ENCODE peak calls at places on chromosomes 11 and 22, in ten cellular contexts. One of them, this sample, is unnamed.

GRCh38 chr11:68889948-68890446 is 13.6 kb downstream of the MRPL21 start:
- DNase-seq in PC-3: no peak
- DNase-seq in AG04449: peak
- DNase-seq in prostate gland: no peak
- DNase-seq in dorsolateral prefrontal cortex: no peak
- DNase-seq in uterus: peak
- DNase-seq in HCT116: no peak
- DNase-seq in tibial artery: peak
- DNase-seq in WERI-Rb-1: peak
- DNase-seq in pancreas: no peak
- DNase-seq in this sample: peak

GRCh38 chr11:11512090-11512489 is 109.7 kb downstream of the GALNT18 start:
- DNase-seq in dorsolateral prefrontal cortex: no peak
- DNase-seq in PC-3: no peak
- DNase-seq in prostate gland: no peak
- DNase-seq in uterus: no peak
- DNase-seq in tibial artery: no peak
- DNase-seq in HCT116: no peak
- DNase-seq in AG04449: no peak
- DNase-seq in WERI-Rb-1: no peak
- DNase-seq in pancreas: no peak
- DNase-seq in this sample: no peak

GRCh38 chr11:4982678-4983077 is 12.0 kb upstream of the OR51L1 start:
- DNase-seq in WERI-Rb-1: no peak
- DNase-seq in prostate gland: no peak
- DNase-seq in dorsolateral prefrontal cortex: no peak
- DNase-seq in AG04449: no peak
- DNase-seq in PC-3: no peak
- DNase-seq in uterus: no peak
- DNase-seq in HCT116: no peak
- DNase-seq in tibial artery: no peak
- DNase-seq in pancreas: no peak
- DNase-seq in this sample: no peak

GRCh38 chr22:23850136-23850611 is 7.5 kb upstream of the SLC2A11 start:
- DNase-seq in PC-3: no peak
- DNase-seq in WERI-Rb-1: no peak
- DNase-seq in dorsolateral prefrontal cortex: no peak
- DNase-seq in uterus: no peak
- DNase-seq in HCT116: no peak
- DNase-seq in prostate gland: no peak
- DNase-seq in tibial artery: no peak
- DNase-seq in AG04449: no peak
- DNase-seq in pancreas: no peak
- DNase-seq in this sample: no peak

GRCh38 chr11:84384637-84385227 is 1098.6 kb upstream of the CCDC90B start:
- DNase-seq in AG04449: peak
- DNase-seq in pancreas: peak
- DNase-seq in PC-3: peak
- DNase-seq in tibial artery: peak
- DNase-seq in prostate gland: peak
- DNase-seq in uterus: no peak
- DNase-seq in HCT116: no peak
- DNase-seq in WERI-Rb-1: peak
- DNase-seq in dorsolateral prefrontal cortex: peak
- DNase-seq in this sample: peak

GRCh38 chr11:16337421-16338213 is 18.7 kb downstream of the SOX6 start:
- DNase-seq in AG04449: no peak
- DNase-seq in WERI-Rb-1: no peak
- DNase-seq in tibial artery: no peak
- DNase-seq in pancreas: no peak
- DNase-seq in prostate gland: no peak
- DNase-seq in HCT116: no peak
- DNase-seq in uterus: no peak
- DNase-seq in PC-3: no peak
- DNase-seq in dorsolateral prefrontal cortex: no peak
- DNase-seq in this sample: no peak

GRCh38 chr11:61533401-61533800 is 24.9 kb downstream of the LRRC10B start:
- DNase-seq in dorsolateral prefrontal cortex: no peak
- DNase-seq in AG04449: no peak
- DNase-seq in prostate gland: peak
- DNase-seq in uterus: no peak
- DNase-seq in WERI-Rb-1: no peak
- DNase-seq in HCT116: no peak
- DNase-seq in tibial artery: no peak
- DNase-seq in pancreas: no peak
- DNase-seq in PC-3: peak
- DNase-seq in this sample: no peak

GRCh38 chr11:66880484-66881211 is 23.8 kb downstream of the LRFN4 start:
- DNase-seq in tibial artery: no peak
- DNase-seq in WERI-Rb-1: no peak
- DNase-seq in dorsolateral prefrontal cortex: peak
- DNase-seq in uterus: no peak
- DNase-seq in pancreas: no peak
- DNase-seq in PC-3: peak
- DNase-seq in prostate gland: peak
- DNase-seq in HCT116: no peak
- DNase-seq in AG04449: no peak
- DNase-seq in this sample: no peak

GRCh38 chr11:72970557-72971118 is 156.4 kb downstream of the ATG16L2 start:
- DNase-seq in PC-3: no peak
- DNase-seq in AG04449: no peak
- DNase-seq in WERI-Rb-1: no peak
- DNase-seq in HCT116: no peak
- DNase-seq in dorsolateral prefrontal cortex: no peak
- DNase-seq in uterus: no peak
- DNase-seq in pancreas: no peak
- DNase-seq in prostate gland: no peak
- DNase-seq in tibial artery: no peak
- DNase-seq in this sample: no peak

GRCh38 chr11:67499808-67500793 is 5.1 kb downstream of the PITPNM1 start:
- DNase-seq in WERI-Rb-1: no peak
- DNase-seq in AG04449: no peak
- DNase-seq in dorsolateral prefrontal cortex: no peak
- DNase-seq in PC-3: no peak
- DNase-seq in prostate gland: no peak
- DNase-seq in uterus: no peak
- DNase-seq in pancreas: no peak
- DNase-seq in tibial artery: no peak
- DNase-seq in HCT116: no peak
- DNase-seq in this sample: no peak

GRCh38 chr11:115324569-115325432 is 179.4 kb downstream of the CADM1 start:
- DNase-seq in HCT116: no peak
- DNase-seq in pancreas: no peak
- DNase-seq in uterus: peak
- DNase-seq in PC-3: peak
- DNase-seq in prostate gland: peak
- DNase-seq in WERI-Rb-1: peak
- DNase-seq in dorsolateral prefrontal cortex: no peak
- DNase-seq in AG04449: no peak
- DNase-seq in tibial artery: no peak
- DNase-seq in this sample: peak

GRCh38 chr11:34749666-34750659 is 129.1 kb downstream of the EHF start:
- DNase-seq in dorsolateral prefrontal cortex: no peak
- DNase-seq in WERI-Rb-1: no peak
- DNase-seq in tibial artery: peak
- DNase-seq in uterus: no peak
- DNase-seq in PC-3: peak
- DNase-seq in prostate gland: peak
- DNase-seq in pancreas: no peak
- DNase-seq in AG04449: peak
- DNase-seq in HCT116: no peak
- DNase-seq in this sample: peak

GRCh38 chr11:129840236-129840635 is 24.6 kb downstream of the TMEM45B start:
- DNase-seq in tibial artery: no peak
- DNase-seq in pancreas: no peak
- DNase-seq in HCT116: no peak
- DNase-seq in PC-3: peak
- DNase-seq in uterus: no peak
- DNase-seq in dorsolateral prefrontal cortex: no peak
- DNase-seq in prostate gland: no peak
- DNase-seq in WERI-Rb-1: no peak
- DNase-seq in AG04449: no peak
- DNase-seq in this sample: no peak

GRCh38 chr22:38860291-38861169 is 11.5 kb downstream of the CBX6 start:
- DNase-seq in AG04449: no peak
- DNase-seq in pancreas: no peak
- DNase-seq in PC-3: no peak
- DNase-seq in prostate gland: no peak
- DNase-seq in WERI-Rb-1: peak
- DNase-seq in HCT116: no peak
- DNase-seq in uterus: no peak
- DNase-seq in tibial artery: peak
- DNase-seq in dorsolateral prefrontal cortex: no peak
- DNase-seq in this sample: no peak

GRCh38 chr11:43924112-43924855 is 18.2 kb upstream of the C11orf96 start:
- DNase-seq in PC-3: no peak
- DNase-seq in pancreas: no peak
- DNase-seq in HCT116: no peak
- DNase-seq in uterus: peak
- DNase-seq in tibial artery: peak
- DNase-seq in AG04449: no peak
- DNase-seq in dorsolateral prefrontal cortex: no peak
- DNase-seq in WERI-Rb-1: no peak
- DNase-seq in prostate gland: no peak
- DNase-seq in this sample: no peak

GRCh38 chr11:57681168-57681567 is 13.3 kb downstream of the ZDHHC5 start:
- DNase-seq in uterus: no peak
- DNase-seq in prostate gland: no peak
- DNase-seq in HCT116: no peak
- DNase-seq in tibial artery: no peak
- DNase-seq in PC-3: no peak
- DNase-seq in WERI-Rb-1: peak
- DNase-seq in pancreas: no peak
- DNase-seq in dorsolateral prefrontal cortex: no peak
- DNase-seq in AG04449: no peak
- DNase-seq in this sample: no peak

GRCh38 chr11:73379189-73379880 is 3.1 kb downstream of the RELT start:
- DNase-seq in WERI-Rb-1: no peak
- DNase-seq in PC-3: peak
- DNase-seq in tibial artery: no peak
- DNase-seq in HCT116: no peak
- DNase-seq in uterus: no peak
- DNase-seq in AG04449: no peak
- DNase-seq in dorsolateral prefrontal cortex: no peak
- DNase-seq in pancreas: peak
- DNase-seq in prostate gland: peak
- DNase-seq in this sample: no peak

GRCh38 chr11:45881708-45882368 is 3.6 kb upstream of the MAPK8IP1 start:
- DNase-seq in uterus: no peak
- DNase-seq in pancreas: peak
- DNase-seq in prostate gland: no peak
- DNase-seq in dorsolateral prefrontal cortex: no peak
- DNase-seq in PC-3: no peak
- DNase-seq in tibial artery: no peak
- DNase-seq in WERI-Rb-1: no peak
- DNase-seq in HCT116: no peak
- DNase-seq in AG04449: no peak
- DNase-seq in this sample: no peak

GRCh38 chr11:23988381-23989006 is 508.4 kb upstream of the LUZP2 start:
- DNase-seq in prostate gland: no peak
- DNase-seq in WERI-Rb-1: no peak
- DNase-seq in uterus: no peak
- DNase-seq in tibial artery: no peak
- DNase-seq in HCT116: no peak
- DNase-seq in PC-3: peak
- DNase-seq in AG04449: peak
- DNase-seq in pancreas: no peak
- DNase-seq in dorsolateral prefrontal cortex: no peak
- DNase-seq in this sample: peak

DNA sequence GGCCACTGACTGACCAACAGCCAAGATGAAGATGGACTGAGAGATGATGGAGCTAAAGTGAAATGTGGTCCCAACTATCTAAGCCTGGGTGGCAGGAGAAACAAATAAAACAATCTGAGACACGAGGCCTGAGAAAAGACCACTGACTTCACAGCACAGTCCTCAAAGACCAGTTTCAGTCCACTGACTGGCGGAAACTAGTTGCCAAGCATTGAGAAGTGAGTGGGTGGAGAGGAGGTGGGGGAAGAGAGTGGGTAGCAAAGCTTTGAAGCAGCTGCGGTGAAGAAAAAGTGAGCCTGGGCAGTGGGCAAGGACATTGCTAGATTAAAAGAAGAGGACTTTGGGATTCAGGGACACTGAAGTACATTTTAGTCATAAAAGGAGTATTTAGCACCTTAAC is 1.9 kb downstream of the MS4A1 start:
- DNase-seq in WERI-Rb-1: no peak
- DNase-seq in HCT116: no peak
- DNase-seq in tibial artery: no peak
- DNase-seq in uterus: no peak
- DNase-seq in pancreas: no peak
- DNase-seq in dorsolateral prefrontal cortex: no peak
- DNase-seq in prostate gland: no peak
- DNase-seq in AG04449: no peak
- DNase-seq in PC-3: no peak
- DNase-seq in this sample: no peak
- H3K4me3 ChIP-seq in WERI-Rb-1: no peak
- H3K4me3 ChIP-seq in HCT116: no peak
- H3K4me3 ChIP-seq in tibial artery: no peak
- H3K4me3 ChIP-seq in uterus: no peak
- H3K4me3 ChIP-seq in pancreas: no peak
- H3K4me3 ChIP-seq in dorsolateral prefrontal cortex: no peak
- H3K4me3 ChIP-seq in prostate gland: no peak
- H3K4me3 ChIP-seq in AG04449: no peak
- H3K4me3 ChIP-seq in PC-3: no peak
- H3K4me3 ChIP-seq in this sample: no peak

GRCh38 chr11:119067371-119068222 is at the start of gene VPS11:
- DNase-seq in pancreas: peak
- DNase-seq in prostate gland: peak
- DNase-seq in tibial artery: peak
- DNase-seq in WERI-Rb-1: peak
- DNase-seq in AG04449: peak
- DNase-seq in HCT116: peak
- DNase-seq in PC-3: peak
- DNase-seq in uterus: peak
- DNase-seq in dorsolateral prefrontal cortex: peak
- DNase-seq in this sample: peak
- TF ChIP-seq CTCF in pancreas: no peak
- TF ChIP-seq CTCF in prostate gland: peak
- TF ChIP-seq CTCF in tibial artery: no peak
- TF ChIP-seq CTCF in WERI-Rb-1: no peak
- TF ChIP-seq CTCF in AG04449: no peak
- TF ChIP-seq CTCF in HCT116: no peak
- TF ChIP-seq CTCF in PC-3: no peak
- TF ChIP-seq CTCF in uterus: peak
- TF ChIP-seq CTCF in dorsolateral prefrontal cortex: peak
- TF ChIP-seq CTCF in this sample: no peak

GRCh38 chr11:92765965-92766371 is 203.5 kb upstream of the MTNR1B start:
- DNase-seq in AG04449: no peak
- DNase-seq in WERI-Rb-1: no peak
- DNase-seq in prostate gland: no peak
- DNase-seq in PC-3: no peak
- DNase-seq in uterus: peak
- DNase-seq in HCT116: no peak
- DNase-seq in tibial artery: no peak
- DNase-seq in pancreas: no peak
- DNase-seq in dorsolateral prefrontal cortex: no peak
- DNase-seq in this sample: peak
- H3K4me3 ChIP-seq in AG04449: no peak
- H3K4me3 ChIP-seq in WERI-Rb-1: no peak
- H3K4me3 ChIP-seq in prostate gland: no peak
- H3K4me3 ChIP-seq in PC-3: peak
- H3K4me3 ChIP-seq in uterus: no peak
- H3K4me3 ChIP-seq in HCT116: no peak
- H3K4me3 ChIP-seq in tibial artery: peak
- H3K4me3 ChIP-seq in pancreas: no peak
- H3K4me3 ChIP-seq in dorsolateral prefrontal cortex: peak
- H3K4me3 ChIP-seq in this sample: no peak

GRCh38 chr11:9060700-9061111 is 30.7 kb downstream of the SCUBE2 start:
- DNase-seq in HCT116: no peak
- DNase-seq in WERI-Rb-1: no peak
- DNase-seq in tibial artery: no peak
- DNase-seq in pancreas: no peak
- DNase-seq in prostate gland: no peak
- DNase-seq in dorsolateral prefrontal cortex: no peak
- DNase-seq in AG04449: no peak
- DNase-seq in uterus: no peak
- DNase-seq in PC-3: peak
- DNase-seq in this sample: no peak
- TF ChIP-seq CTCF in HCT116: peak
- TF ChIP-seq CTCF in WERI-Rb-1: peak
- TF ChIP-seq CTCF in tibial artery: no peak
- TF ChIP-seq CTCF in pancreas: no peak
- TF ChIP-seq CTCF in prostate gland: no peak
- TF ChIP-seq CTCF in dorsolateral prefrontal cortex: peak
- TF ChIP-seq CTCF in AG04449: no peak
- TF ChIP-seq CTCF in uterus: no peak
- TF ChIP-seq CTCF in PC-3: peak
- TF ChIP-seq CTCF in this sample: no peak

This sample was measured in fibroblast of the aortic adventitia.